ENCODE peak calls at places on chromosomes 1 and 21, in four cellular contexts. P, C, V and O are unnamed samples.

GRCh38 chr1:243513726-243514491 is 258.1 kb downstream of the SDCCAG8 start:
- DNase-seq in P (no peak), C (no peak), V (no peak), O (no peak)

GRCh38 chr1:29708381-29708780 is 472.1 kb downstream of the PTPRU start:
- DNase-seq in P (no peak), C (no peak), V (no peak), O (no peak)

GRCh38 chr1:245045087-245045881 is 109.5 kb upstream of the KIF26B start:
- DNase-seq in P (peak; percentile 56), C (peak; percentile 31), V (no peak), O (no peak)

GRCh38 chr21:45551316-45551715 is 9.1 kb upstream of the SLC19A1 start:
- DNase-seq in P (no peak), C (no peak), V (no peak), O (peak; percentile 76)

GRCh38 chr1:243598433-243598832 is 251.6 kb downstream of the AKT3 start:
- DNase-seq in P (no peak), C (no peak), V (no peak), O (no peak)

GRCh38 chr1:239952348-239953307 is 139.1 kb upstream of the FMN2 start:
- DNase-seq in P (peak; percentile 17), C (no peak), V (no peak), O (no peak)

GRCh38 chr1:109301874-109302273 is 4.9 kb downstream of the MYBPHL start:
- DNase-seq in P (no peak), C (no peak), V (no peak), O (no peak)

GRCh38 chr1:41629571-41629970 is 145.1 kb upstream of the EDN2 start:
- DNase-seq in P (no peak), C (no peak), V (no peak), O (no peak)

GRCh38 chr1:162197615-162198497 is 128.4 kb downstream of the NOS1AP start:
- DNase-seq in P (no peak), C (no peak), V (no peak), O (no peak)

GRCh38 chr21:15442743-15443142 is 287.0 kb upstream of the USP25 start:
- DNase-seq in P (no peak), C (no peak), V (no peak), O (no peak)

GRCh38 chr1:215473943-215474342 is 93.2 kb upstream of the KCTD3 start:
- DNase-seq in P (no peak), C (no peak), V (no peak), O (no peak)

GRCh38 chr1:44002606-44003157 is 11.3 kb downstream of the CCDC24 start:
- DNase-seq in P (no peak), C (no peak), V (no peak), O (no peak)

GRCh38 chr1:56948403-56949023 is 17.3 kb downstream of the C8B start:
- DNase-seq in P (no peak), C (no peak), V (no peak), O (no peak)

GRCh38 chr1:59487335-59488031 is 190.6 kb downstream of the FGGY start:
- DNase-seq in P (no peak), C (no peak), V (no peak), O (no peak)

GRCh38 chr1:110964400-110964903 is 730 bp upstream of the LRIF1 start:
- DNase-seq in P (no peak), C (no peak), V (no peak), O (no peak)

GRCh38 chr1:224106568-224107281 is 7.2 kb upstream of the FBXO28 start:
- DNase-seq in P (peak; percentile 25), C (peak; percentile 29), V (no peak), O (peak; percentile 49)

GRCh38 chr1:202577381-202577780 is 132.9 kb downstream of the SYT2 start:
- DNase-seq in P (no peak), C (no peak), V (no peak), O (no peak)

GRCh38 chr21:45996311-45997204 is 15.0 kb downstream of the COL6A1 start:
- DNase-seq in P (peak; percentile 10), C (peak; percentile 23), V (no peak), O (peak; percentile 39)

GRCh38 chr1:30525980-30526651 is 197.3 kb downstream of the MATN1 start:
- DNase-seq in P (no peak), C (peak; percentile 23), V (no peak), O (no peak)

GRCh38 chr1:67830928-67831596 is 2.2 kb downstream of the GNG12 start:
- DNase-seq in P (no peak), C (no peak), V (no peak), O (no peak)

GRCh38 chr1:67834246-67834877 is 1.1 kb upstream of the GNG12 start:
- DNase-seq in P (no peak), C (no peak), V (no peak), O (no peak)

GRCh38 chr1:67831850-67832513 is 1.3 kb downstream of the GNG12 start:
- DNase-seq in P (peak; percentile 53), C (peak; percentile 63), V (no peak), O (no peak)

GRCh38 chr1:67833595-67833926 is 294 bp upstream of the GNG12 start:
- DNase-seq in P (no peak), C (no peak), V (no peak), O (no peak)

GRCh38 chr1:67832737-67833594 is at the start of gene GNG12:
- DNase-seq in P (peak; percentile 72), C (peak; percentile 77), V (no peak), O (peak; percentile 86)
- TF ChIP-seq POLR2A in P (peak; percentile 28), C (no peak), V (no peak), O (peak; percentile 69)

GRCh38 chr1:12166834-12167492 is at the start of gene TNFRSF1B:
- DNase-seq in P (peak; percentile 47), C (peak; percentile 81), V (no peak), O (peak; percentile 86)
- TF ChIP-seq POLR2A in P (no peak), C (no peak), V (no peak), O (peak; percentile 92)

DNA sequence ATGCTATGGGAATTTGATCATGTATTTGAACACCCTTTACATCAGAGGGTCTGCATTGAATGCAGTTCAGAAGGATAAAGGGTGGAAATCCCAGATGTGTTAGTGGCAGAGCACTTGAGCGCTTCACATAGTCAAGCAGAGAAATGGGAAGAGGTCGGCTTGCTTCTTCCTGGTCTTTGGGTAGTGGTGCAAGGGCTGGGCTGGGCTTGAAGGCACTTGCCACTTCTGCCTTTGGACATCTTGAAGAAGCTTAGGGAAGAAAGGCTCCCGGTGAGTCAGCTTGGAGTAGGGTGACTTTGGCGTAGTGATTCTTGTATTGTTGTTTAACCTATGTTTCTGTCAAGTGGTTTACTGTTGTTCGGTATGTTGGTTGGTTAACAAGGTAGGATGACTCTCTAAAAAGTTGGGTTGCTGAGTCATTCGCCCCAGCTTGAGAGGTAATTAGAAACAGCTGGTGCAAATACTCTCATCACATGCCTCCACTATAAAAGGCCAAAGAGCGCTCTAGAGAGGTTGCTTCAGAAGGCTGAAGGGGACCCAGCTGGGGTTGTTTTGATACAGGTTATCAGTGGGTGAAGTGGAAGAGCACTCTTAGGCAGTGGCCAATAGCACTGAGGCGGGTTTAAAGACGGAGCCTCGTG is 1.3 kb downstream of the BACH1 start:
- DNase-seq in P (peak; percentile 40), C (peak; percentile 39), V (no peak), O (peak; percentile 40)
- TF ChIP-seq POLR2A in P (peak; percentile 16), C (no peak), V (no peak), O (peak; percentile 33)

GRCh38 chr1:229636042-229636441 is 10.0 kb downstream of the URB2 start:
- DNase-seq in P (no peak), C (no peak), V (no peak), O (no peak)

GRCh38 chr1:229631148-229631547 is 5.1 kb downstream of the URB2 start:
- DNase-seq in P (no peak), C (no peak), V (no peak), O (no peak)

GRCh38 chr1:229629251-229629650 is 3.2 kb downstream of the URB2 start:
- DNase-seq in P (no peak), C (no peak), V (no peak), O (no peak)

GRCh38 chr1:229627003-229627402 is 956 bp downstream of the URB2 start:
- DNase-seq in P (no peak), C (no peak), V (no peak), O (no peak)

GRCh38 chr1:229631966-229632365 is 5.9 kb downstream of the URB2 start:
- DNase-seq in P (no peak), C (no peak), V (no peak), O (no peak)
- TF ChIP-seq POLR2A in P (no peak), C (no peak), V (no peak), O (no peak)

DNA sequence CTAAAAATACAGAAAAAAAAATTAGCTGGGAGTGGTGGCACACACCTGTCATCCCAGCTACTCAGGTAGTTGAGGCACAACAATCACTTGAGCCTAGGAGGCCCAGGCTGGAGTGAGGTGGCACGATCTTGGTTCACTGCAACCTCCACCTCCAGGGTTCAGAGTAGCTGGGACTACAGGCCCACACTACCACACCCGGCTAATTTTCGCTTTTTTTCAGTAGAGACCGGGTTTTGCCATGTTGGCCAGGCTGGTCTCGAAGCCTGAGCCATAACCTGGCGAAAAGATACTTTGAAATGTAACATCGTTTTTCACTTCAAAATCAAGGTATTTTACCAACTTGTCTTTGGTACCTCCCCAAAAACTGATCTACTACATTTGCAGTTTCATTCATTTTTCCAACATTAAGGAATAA is 6.1 kb downstream of the GAS5 start:
- DNase-seq in P (no peak), C (no peak), V (no peak), O (no peak)
- TF ChIP-seq POLR2A in P (no peak), C (no peak), V (no peak), O (no peak)

GRCh38 chr1:181105134-181106021 is 16.9 kb downstream of the IER5 start:
- DNase-seq in P (peak; percentile 94), C (peak; percentile 96), V (peak; percentile 56), O (peak; percentile 95)
- TF ChIP-seq POLR2A in P (peak; percentile 82), C (no peak), V (peak; percentile 49), O (peak; percentile 42)

DNA sequence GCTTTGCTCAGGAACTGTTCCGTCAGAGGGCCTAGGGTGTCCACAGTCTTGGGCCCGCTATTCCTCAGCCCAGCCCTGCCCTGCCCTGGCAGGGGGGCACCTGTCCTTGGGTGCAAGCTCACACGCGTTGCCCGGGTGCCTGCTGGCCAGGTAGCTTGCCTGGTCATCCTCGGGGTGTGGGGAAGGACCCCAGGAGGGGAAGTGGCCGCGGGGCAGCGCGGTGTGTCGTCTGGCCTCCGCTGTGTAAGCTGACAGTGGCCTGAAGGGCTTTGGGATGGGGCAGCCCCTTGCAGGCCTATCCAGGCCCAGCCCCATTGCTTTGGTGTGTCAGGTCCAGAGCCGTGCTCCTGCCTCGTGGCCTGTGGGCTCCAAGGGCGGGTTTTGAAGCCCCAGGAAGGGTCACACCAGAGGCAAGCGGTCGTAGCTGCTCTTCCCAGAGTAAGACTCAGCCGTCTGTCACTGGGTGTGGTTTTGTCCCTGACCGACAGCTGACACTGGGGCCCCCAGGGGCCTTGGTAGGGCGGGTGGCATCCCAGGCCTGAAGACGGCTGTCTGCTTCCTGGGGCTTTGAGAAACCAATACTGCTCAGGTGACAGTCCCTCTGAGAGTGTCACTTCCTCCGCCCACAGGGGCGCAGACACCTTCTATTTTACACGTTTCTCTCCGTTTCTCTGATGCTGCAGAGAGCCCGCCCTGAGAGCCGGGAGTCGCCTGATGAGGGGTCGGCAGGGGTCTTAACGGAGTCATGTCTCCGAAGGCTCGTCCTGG is 72.1 kb downstream of the SKI start:
- DNase-seq in P (no peak), C (peak; percentile 45), V (no peak), O (no peak)
- TF ChIP-seq POLR2A in P (no peak), C (no peak), V (no peak), O (no peak)

GRCh38 chr21:42316891-42317290 is 1.7 kb upstream of the TFF3 start:
- DNase-seq in P (no peak), C (no peak), V (no peak), O (peak; percentile 91)
- TF ChIP-seq POLR2A in P (no peak), C (no peak), V (no peak), O (peak; percentile 77)